ENCODE peak calls at places on chromosomes 5 and 9, in six cellular contexts. One of them, this sample, is unnamed.

GRCh38 chr5:96114736-96115466 is 153.2 kb upstream of the ELL2 start:
- DNase-seq in Karpas-422: no peak
- DNase-seq in MM.1S: no peak
- DNase-seq in NT2/D1: no peak
- DNase-seq in adipocyte: peak
- DNase-seq in keratinocyte: peak
- DNase-seq in this sample: no peak

GRCh38 chr5:73431204-73431851 is 17.2 kb downstream of the FOXD1 start:
- DNase-seq in Karpas-422: no peak
- DNase-seq in keratinocyte: no peak
- DNase-seq in NT2/D1: no peak
- DNase-seq in adipocyte: peak
- DNase-seq in MM.1S: no peak
- DNase-seq in this sample: no peak

GRCh38 chr5:353599-354580 is 32.4 kb downstream of the AHRR start:
- DNase-seq in NT2/D1: no peak
- DNase-seq in adipocyte: no peak
- DNase-seq in keratinocyte: no peak
- DNase-seq in Karpas-422: no peak
- DNase-seq in MM.1S: no peak
- DNase-seq in this sample: peak

GRCh38 chr5:67021522-67022316 is 174.9 kb downstream of the CD180 start:
- DNase-seq in keratinocyte: no peak
- DNase-seq in MM.1S: no peak
- DNase-seq in adipocyte: no peak
- DNase-seq in Karpas-422: no peak
- DNase-seq in NT2/D1: no peak
- DNase-seq in this sample: no peak

GRCh38 chr9:120387257-120387999 is 192.5 kb downstream of the CDK5RAP2 start:
- DNase-seq in MM.1S: no peak
- DNase-seq in NT2/D1: no peak
- DNase-seq in keratinocyte: no peak
- DNase-seq in adipocyte: no peak
- DNase-seq in Karpas-422: no peak
- DNase-seq in this sample: no peak

GRCh38 chr5:76298852-76299251 is 104.2 kb upstream of the IQGAP2 start:
- DNase-seq in adipocyte: no peak
- DNase-seq in MM.1S: no peak
- DNase-seq in keratinocyte: no peak
- DNase-seq in Karpas-422: no peak
- DNase-seq in NT2/D1: no peak
- DNase-seq in this sample: no peak

GRCh38 chr9:116156621-116157314 is 3.2 kb downstream of the PAPPA start:
- DNase-seq in keratinocyte: no peak
- DNase-seq in NT2/D1: peak
- DNase-seq in MM.1S: no peak
- DNase-seq in adipocyte: peak
- DNase-seq in Karpas-422: no peak
- DNase-seq in this sample: peak

GRCh38 chr9:70081120-70081495 is 37.5 kb downstream of the MAMDC2 start:
- DNase-seq in MM.1S: no peak
- DNase-seq in Karpas-422: peak
- DNase-seq in keratinocyte: no peak
- DNase-seq in NT2/D1: no peak
- DNase-seq in adipocyte: no peak
- DNase-seq in this sample: no peak

GRCh38 chr5:15938961-15939360 is 240.6 kb downstream of the MARCHF11 start:
- DNase-seq in keratinocyte: no peak
- DNase-seq in adipocyte: peak
- DNase-seq in NT2/D1: no peak
- DNase-seq in MM.1S: no peak
- DNase-seq in Karpas-422: no peak
- DNase-seq in this sample: no peak

GRCh38 chr9:17665450-17665849 is 86.6 kb downstream of the SH3GL2 start:
- DNase-seq in Karpas-422: no peak
- DNase-seq in adipocyte: no peak
- DNase-seq in keratinocyte: no peak
- DNase-seq in NT2/D1: no peak
- DNase-seq in MM.1S: no peak
- DNase-seq in this sample: no peak

GRCh38 chr9:15622596-15622995 is 69.8 kb downstream of the CCDC171 start:
- DNase-seq in Karpas-422: no peak
- DNase-seq in adipocyte: peak
- DNase-seq in MM.1S: peak
- DNase-seq in keratinocyte: no peak
- DNase-seq in NT2/D1: no peak
- DNase-seq in this sample: no peak

GRCh38 chr5:3103241-3103855 is 351.9 kb upstream of the IRX2 start:
- DNase-seq in keratinocyte: no peak
- DNase-seq in MM.1S: no peak
- DNase-seq in adipocyte: no peak
- DNase-seq in Karpas-422: no peak
- DNase-seq in NT2/D1: no peak
- DNase-seq in this sample: peak
- H3K9ac ChIP-seq in keratinocyte: no peak
- H3K9ac ChIP-seq in MM.1S: no peak
- H3K9ac ChIP-seq in adipocyte: no peak
- H3K9ac ChIP-seq in Karpas-422: no peak
- H3K9ac ChIP-seq in NT2/D1: peak
- H3K9ac ChIP-seq in this sample: peak

DNA sequence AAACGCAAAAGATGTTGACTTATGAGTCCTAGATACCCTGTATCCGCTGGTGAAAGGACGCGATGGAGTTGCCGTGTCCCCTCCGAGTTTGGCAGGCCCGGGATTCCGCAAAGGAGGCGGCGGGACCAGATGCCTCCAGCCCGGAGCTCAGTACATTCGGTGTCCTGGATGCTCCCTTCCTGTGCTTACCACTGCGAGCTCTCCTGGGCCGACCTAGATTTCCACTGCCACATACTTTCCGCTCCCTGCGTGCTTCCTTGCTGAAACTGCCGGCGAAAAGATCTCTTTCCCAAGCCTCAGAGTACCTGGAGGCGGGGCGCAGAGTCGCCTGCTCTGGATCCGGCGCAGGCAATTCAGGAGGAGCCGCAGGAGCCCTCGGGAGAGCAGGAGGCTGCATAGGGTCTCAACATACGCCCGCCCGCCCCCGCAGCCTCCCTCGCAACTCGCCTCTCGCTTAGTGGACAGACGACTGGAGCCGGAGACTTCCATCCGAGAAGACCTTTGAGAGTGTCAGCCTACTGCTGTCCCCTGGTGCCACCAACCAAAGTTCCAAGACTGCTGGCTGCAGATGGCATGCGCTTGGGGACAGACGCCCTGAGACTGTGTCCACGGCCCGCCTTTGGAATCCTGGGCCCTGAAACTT is 39.8 kb downstream of the ANXA2R start:
- DNase-seq in NT2/D1: no peak
- DNase-seq in keratinocyte: no peak
- DNase-seq in MM.1S: no peak
- DNase-seq in Karpas-422: no peak
- DNase-seq in adipocyte: peak
- DNase-seq in this sample: peak
- H3K4me3 ChIP-seq in NT2/D1: peak
- H3K4me3 ChIP-seq in keratinocyte: peak
- H3K4me3 ChIP-seq in MM.1S: no peak
- H3K4me3 ChIP-seq in Karpas-422: no peak
- H3K4me3 ChIP-seq in adipocyte: peak
- H3K4me3 ChIP-seq in this sample: peak

GRCh38 chr5:172877496-172878260 is 43.6 kb downstream of the ERGIC1 start:
- DNase-seq in keratinocyte: no peak
- DNase-seq in Karpas-422: no peak
- DNase-seq in NT2/D1: no peak
- DNase-seq in adipocyte: no peak
- DNase-seq in MM.1S: no peak
- DNase-seq in this sample: no peak
- H3K9ac ChIP-seq in keratinocyte: no peak
- H3K9ac ChIP-seq in Karpas-422: no peak
- H3K9ac ChIP-seq in NT2/D1: no peak
- H3K9ac ChIP-seq in adipocyte: no peak
- H3K9ac ChIP-seq in MM.1S: no peak
- H3K9ac ChIP-seq in this sample: no peak

GRCh38 chr9:137077010-137077747 is at the start of gene UAP1L1:
- DNase-seq in MM.1S: peak
- DNase-seq in adipocyte: peak
- DNase-seq in Karpas-422: peak
- DNase-seq in NT2/D1: no peak
- DNase-seq in keratinocyte: no peak
- DNase-seq in this sample: peak

GRCh38 chr9:137077758-137078693 is 709 bp downstream of the UAP1L1 start:
- DNase-seq in NT2/D1: no peak
- DNase-seq in MM.1S: peak
- DNase-seq in Karpas-422: peak
- DNase-seq in keratinocyte: no peak
- DNase-seq in adipocyte: peak
- DNase-seq in this sample: peak

GRCh38 chr9:137074657-137075274 is 2.6 kb upstream of the UAP1L1 start:
- DNase-seq in Karpas-422: peak
- DNase-seq in MM.1S: no peak
- DNase-seq in NT2/D1: no peak
- DNase-seq in adipocyte: no peak
- DNase-seq in keratinocyte: no peak
- DNase-seq in this sample: no peak

GRCh38 chr9:137075275-137075775 is 2.0 kb upstream of the UAP1L1 start:
- DNase-seq in adipocyte: no peak
- DNase-seq in NT2/D1: no peak
- DNase-seq in keratinocyte: no peak
- DNase-seq in Karpas-422: no peak
- DNase-seq in MM.1S: no peak
- DNase-seq in this sample: no peak

DNA sequence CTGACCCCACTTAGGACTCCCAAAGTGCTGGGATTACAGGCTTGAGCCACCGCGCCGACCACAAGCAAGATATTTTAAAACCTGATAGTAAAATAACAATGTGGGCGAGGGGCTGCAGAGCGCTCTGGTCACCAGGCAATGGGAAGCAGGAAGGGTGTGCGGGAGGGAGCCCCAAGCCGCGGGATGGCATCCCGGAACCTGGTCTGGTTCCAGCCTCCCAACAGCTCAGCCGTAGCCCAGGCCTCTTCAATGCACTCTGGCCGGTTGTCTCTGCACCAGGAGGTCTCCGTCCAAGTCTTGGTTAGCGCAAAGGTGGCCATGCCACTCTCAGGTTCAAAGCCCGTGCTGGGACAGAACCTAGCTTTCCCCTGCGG is 694 bp upstream of the UAP1L1 start:
- DNase-seq in keratinocyte: no peak
- DNase-seq in adipocyte: no peak
- DNase-seq in NT2/D1: no peak
- DNase-seq in MM.1S: no peak
- DNase-seq in Karpas-422: no peak
- DNase-seq in this sample: no peak
- H3K4me3 ChIP-seq in keratinocyte: no peak
- H3K4me3 ChIP-seq in adipocyte: peak
- H3K4me3 ChIP-seq in NT2/D1: peak
- H3K4me3 ChIP-seq in MM.1S: peak
- H3K4me3 ChIP-seq in Karpas-422: peak
- H3K4me3 ChIP-seq in this sample: no peak

GRCh38 chr5:172245823-172246222 is 37.7 kb downstream of the UBTD2 start:
- DNase-seq in adipocyte: peak
- DNase-seq in Karpas-422: no peak
- DNase-seq in MM.1S: no peak
- DNase-seq in keratinocyte: no peak
- DNase-seq in NT2/D1: no peak
- DNase-seq in this sample: no peak

GRCh38 chr5:172243302-172243701 is 40.3 kb downstream of the UBTD2 start:
- DNase-seq in keratinocyte: no peak
- DNase-seq in Karpas-422: no peak
- DNase-seq in MM.1S: no peak
- DNase-seq in adipocyte: no peak
- DNase-seq in NT2/D1: no peak
- DNase-seq in this sample: no peak

DNA sequence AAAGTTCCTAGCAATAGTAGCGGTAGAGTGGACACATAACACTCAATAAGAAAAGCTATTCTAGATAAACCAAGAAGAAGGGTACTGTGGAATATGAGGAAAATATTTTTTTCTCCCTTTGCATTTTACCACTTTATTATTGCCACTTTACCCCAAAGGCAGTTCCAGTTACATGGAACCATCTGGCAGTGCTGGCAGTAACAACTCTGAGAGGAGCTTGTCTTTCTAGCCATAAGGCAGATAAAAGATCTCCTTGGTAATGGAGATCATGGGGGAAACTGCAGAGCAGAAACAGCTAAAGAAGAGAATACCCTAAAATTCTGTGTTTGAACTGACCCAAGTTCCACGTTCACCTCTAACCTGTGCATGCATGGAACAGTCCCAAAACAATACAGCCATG is 38.5 kb downstream of the UBTD2 start:
- DNase-seq in Karpas-422: no peak
- DNase-seq in NT2/D1: no peak
- DNase-seq in MM.1S: no peak
- DNase-seq in keratinocyte: no peak
- DNase-seq in adipocyte: no peak
- DNase-seq in this sample: no peak
- H3K9ac ChIP-seq in Karpas-422: no peak
- H3K9ac ChIP-seq in NT2/D1: no peak
- H3K9ac ChIP-seq in MM.1S: no peak
- H3K9ac ChIP-seq in keratinocyte: no peak
- H3K9ac ChIP-seq in adipocyte: no peak
- H3K9ac ChIP-seq in this sample: no peak

This sample was measured in endodermal cell.